ENCODE peak calls at places on chromosomes 1 and 21, in four cellular contexts. S, E, T and R are unnamed samples.

GRCh38 chr1:18938707-18939070 is 17.8 kb downstream of the IFFO2 start:
- DNase-seq in S (no peak), E (no peak), T (no peak), R (no peak)

GRCh38 chr1:62676606-62677356 is 11.4 kb downstream of the DOCK7 start:
- DNase-seq in S (no peak), E (no peak), T (no peak), R (no peak)

GRCh38 chr21:46639489-46640386 is 4.3 kb downstream of the PRMT2 start:
- DNase-seq in S (no peak), E (no peak), T (peak), R (no peak)

GRCh38 chr21:42080788-42081083 is 9.6 kb downstream of the UMODL1 start:
- DNase-seq in S (no peak), E (no peak), T (no peak), R (no peak)

GRCh38 chr1:19139711-19140110 is 70.4 kb downstream of the UBR4 start:
- DNase-seq in S (no peak), E (no peak), T (no peak), R (peak)

GRCh38 chr21:31887596-31887920 is 14.7 kb downstream of the HUNK start:
- DNase-seq in S (no peak), E (no peak), T (no peak), R (no peak)

GRCh38 chr1:11364170-11364569 is 91.2 kb downstream of the UBIAD1 start:
- DNase-seq in S (no peak), E (no peak), T (no peak), R (no peak)

GRCh38 chr1:187471555-187471954 is 642.8 kb downstream of the PLA2G4A start:
- DNase-seq in S (no peak), E (no peak), T (no peak), R (no peak)

GRCh38 chr1:218380125-218380977 is 35.2 kb downstream of the TGFB2 start:
- DNase-seq in S (no peak), E (no peak), T (peak), R (no peak)

GRCh38 chr1:75723989-75724471 is 479 bp upstream of the ACADM start:
- DNase-seq in S (no peak), E (peak), T (peak), R (peak)

GRCh38 chr1:187605736-187606135 is 777.0 kb downstream of the PLA2G4A start:
- DNase-seq in S (no peak), E (no peak), T (no peak), R (peak)

GRCh38 chr1:181099152-181100014 is 10.9 kb downstream of the IER5 start:
- DNase-seq in S (peak), E (no peak), T (no peak), R (no peak)

GRCh38 chr1:243474384-243474851 is 218.6 kb downstream of the SDCCAG8 start:
- DNase-seq in S (no peak), E (peak), T (no peak), R (no peak)

GRCh38 chr1:111515291-111516007 is 12.0 kb upstream of the ADORA3 start:
- DNase-seq in S (no peak), E (no peak), T (no peak), R (no peak)

GRCh38 chr21:36260030-36260787 is 59.8 kb upstream of the MORC3 start:
- DNase-seq in S (peak), E (no peak), T (peak), R (peak)

GRCh38 chr1:192660613-192661012 is 24.7 kb downstream of the RGS13 start:
- DNase-seq in S (no peak), E (no peak), T (no peak), R (no peak)

GRCh38 chr1:94013331-94013925 is 104.2 kb upstream of the GCLM start:
- DNase-seq in S (no peak), E (no peak), T (no peak), R (no peak)

GRCh38 chr1:170539154-170539553 is 7.2 kb downstream of the GORAB start:
- DNase-seq in S (no peak), E (no peak), T (no peak), R (no peak)

GRCh38 chr21:28771790-28772501 is 220.7 kb downstream of the LTN1 start:
- DNase-seq in S (no peak), E (no peak), T (no peak), R (no peak)

GRCh38 chr1:88488277-88488676 is 195.8 kb upstream of the PKN2 start:
- DNase-seq in S (no peak), E (no peak), T (no peak), R (no peak)

GRCh38 chr1:59743324-59744108 is 71.2 kb upstream of the HOOK1 start:
- DNase-seq in S (no peak), E (no peak), T (no peak), R (no peak)

GRCh38 chr21:39025198-39025597 is 158.1 kb downstream of the PSMG1 start:
- DNase-seq in S (no peak), E (no peak), T (no peak), R (no peak)

GRCh38 chr1:41322835-41323234 is 38.4 kb upstream of the FOXO6 start:
- DNase-seq in S (no peak), E (peak), T (peak), R (peak)

GRCh38 chr1:70685300-70686286 is 274.5 kb downstream of the CTH start:
- DNase-seq in S (peak), E (peak), T (peak), R (peak)

GRCh38 chr1:154166207-154166606 is 11.3 kb upstream of the NUP210L start:
- DNase-seq in S (no peak), E (no peak), T (no peak), R (no peak)

GRCh38 chr1:238409191-238409846 is 518.6 kb upstream of the ZP4 start:
- DNase-seq in S (no peak), E (no peak), T (no peak), R (no peak)

GRCh38 chr1:43509007-43509739 is 21.5 kb upstream of the PTPRF start:
- DNase-seq in S (no peak), E (peak), T (no peak), R (no peak)

GRCh38 chr1:182397653-182398388 is 2.6 kb downstream of the TEDDM1 start:
- DNase-seq in S (no peak), E (no peak), T (no peak), R (no peak)

GRCh38 chr1:97006044-97006676 is 284.6 kb downstream of the PTBP2 start:
- DNase-seq in S (peak), E (no peak), T (no peak), R (no peak)

GRCh38 chr1:20100632-20101355 is 18.5 kb downstream of the PLA2G2D start:
- DNase-seq in S (no peak), E (peak), T (peak), R (no peak)

GRCh38 chr1:160521554-160521953 is 1.5 kb downstream of the SLAMF6 start:
- DNase-seq in S (no peak), E (no peak), T (no peak), R (no peak)

GRCh38 chr21:34589511-34590282 is 25.2 kb downstream of the RCAN1 start:
- DNase-seq in S (no peak), E (no peak), T (no peak), R (no peak)

GRCh38 chr1:51284487-51284954 is 45.8 kb downstream of the TTC39A start:
- DNase-seq in S (no peak), E (no peak), T (peak), R (no peak)

GRCh38 chr1:15323351-15323988 is 76.4 kb downstream of the FHAD1 start:
- DNase-seq in S (no peak), E (peak), T (peak), R (peak)

GRCh38 chr21:36542312-36543101 is 62.6 kb upstream of the CLDN14 start:
- DNase-seq in S (peak), E (peak), T (no peak), R (no peak)

GRCh38 chr1:213095467-213095866 is 44.4 kb downstream of the RPS6KC1 start:
- DNase-seq in S (no peak), E (no peak), T (no peak), R (no peak)

GRCh38 chr1:44604167-44604955 is 69.9 kb downstream of the TMEM53 start:
- DNase-seq in S (no peak), E (no peak), T (no peak), R (no peak)

GRCh38 chr1:5992814-5993552 is 758 bp upstream of the NPHP4 start:
- DNase-seq in S (no peak), E (no peak), T (no peak), R (no peak)
- H3K4me3 ChIP-seq in S (peak), E (peak), T (peak), R (peak)

GRCh38 chr1:230877924-230878583 is 9.7 kb upstream of the C1orf198 start:
- DNase-seq in S (no peak), E (no peak), T (no peak), R (no peak)
- H3K9ac ChIP-seq in S (no peak), E (no peak), T (no peak), R (no peak)

DNA sequence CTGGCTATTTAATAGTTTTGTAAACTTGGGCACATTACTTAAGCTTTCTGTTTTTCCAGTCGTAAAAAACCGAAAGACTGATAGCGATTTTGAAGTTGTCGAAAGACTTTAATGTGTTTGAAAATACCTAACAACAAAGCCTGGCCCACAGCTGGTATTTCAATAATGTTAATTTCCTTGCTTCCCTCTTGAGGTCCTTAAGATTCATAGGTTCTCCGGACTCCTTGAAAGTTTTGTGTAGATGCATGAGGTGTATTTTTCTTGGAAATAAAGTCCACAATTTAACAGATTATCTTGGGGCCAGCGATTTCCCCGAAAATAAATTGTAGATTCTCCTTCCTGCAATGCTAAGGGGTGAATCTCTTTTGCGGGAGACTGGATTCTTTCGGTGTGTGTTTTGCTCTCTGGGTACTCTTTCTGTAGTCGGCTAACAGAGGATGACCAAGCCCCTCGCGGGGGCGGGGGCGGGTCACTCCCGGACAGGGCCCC is 735 bp upstream of the YTHDF2 start:
- DNase-seq in S (no peak), E (no peak), T (no peak), R (no peak)
- TF ChIP-seq SUZ12 in S (no peak), E (no peak), T (no peak), R (no peak)

GRCh38 chr1:33364578-33364945 is 43.7 kb upstream of the A3GALT2 start:
- DNase-seq in S (no peak), E (no peak), T (no peak), R (no peak)
- H3K4me3 ChIP-seq in S (no peak), E (no peak), T (peak), R (no peak)

GRCh38 chr1:24284156-24284471 is 35.0 kb upstream of the GRHL3 start:
- DNase-seq in S (no peak), E (no peak), T (no peak), R (no peak)
- H3K9ac ChIP-seq in S (no peak), E (no peak), T (no peak), R (no peak)

GRCh38 chr1:233367057-233367759 is 39.7 kb downstream of the MAP3K21 start:
- DNase-seq in S (no peak), E (peak), T (peak), R (no peak)
- TF ChIP-seq SUZ12 in S (no peak), E (no peak), T (no peak), R (no peak)

DNA sequence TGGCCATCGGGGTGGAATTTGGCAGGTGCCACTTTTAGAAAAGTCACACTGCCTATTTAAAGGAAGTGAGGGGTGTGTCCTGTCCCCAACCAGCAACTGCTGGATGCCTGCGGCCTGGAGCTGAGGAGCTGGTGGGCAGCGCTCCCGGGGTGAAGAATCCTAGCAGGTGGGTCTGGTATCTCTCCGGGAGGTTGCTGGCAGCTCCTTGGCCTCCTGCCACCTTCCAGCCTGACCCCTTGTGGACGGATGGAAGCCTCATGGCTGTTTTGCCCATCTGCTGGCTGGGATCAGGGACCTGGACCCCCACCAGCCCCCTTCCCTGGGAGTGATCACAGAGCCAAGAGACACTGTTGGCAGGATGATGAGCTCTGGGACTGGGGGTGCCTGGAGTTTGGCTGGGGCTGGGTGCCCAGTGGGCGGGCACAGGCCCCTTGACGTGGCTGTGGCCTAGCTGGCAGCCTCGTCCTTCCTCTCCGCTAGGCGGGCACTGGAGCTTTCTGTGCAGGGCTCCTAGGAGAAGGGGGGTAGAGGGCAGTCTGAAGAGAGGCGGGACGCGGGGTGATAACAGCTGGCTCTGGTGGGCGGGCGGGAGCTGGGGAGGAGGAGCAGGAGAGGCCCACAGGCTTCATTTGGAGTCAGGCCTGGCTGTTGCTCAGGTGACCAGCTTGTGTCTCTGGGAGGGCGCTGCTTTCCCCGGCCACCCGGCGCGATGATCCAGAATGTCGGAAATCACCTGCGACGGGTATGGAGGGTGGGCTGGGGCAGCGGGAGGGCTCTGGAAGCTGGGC is at the start of gene ACOT11:
- DNase-seq in S (no peak), E (no peak), T (peak), R (no peak)
- H3K4me3 ChIP-seq in S (no peak), E (no peak), T (peak), R (no peak)